ENCODE peak calls at places on chromosomes 2 and 18, in six cellular contexts. One of them, this sample, is unnamed.

GRCh38 chr2:207835805-207836204 is 66.1 kb upstream of the FZD5 start:
- DNase-seq in WTC11: no peak
- DNase-seq in GM23338: no peak
- DNase-seq in GM12878: no peak
- DNase-seq in H1: peak; percentile 24
- DNase-seq in K562: no peak
- DNase-seq in this sample: peak; percentile 67

GRCh38 chr2:10218036-10218435 is 84.7 kb upstream of the HPCAL1 start:
- DNase-seq in WTC11: no peak
- DNase-seq in GM23338: no peak
- DNase-seq in H1: no peak
- DNase-seq in GM12878: no peak
- DNase-seq in K562: no peak
- DNase-seq in this sample: no peak

GRCh38 chr2:63581266-63581961 is 6.9 kb downstream of the WDPCP start:
- DNase-seq in K562: no peak
- DNase-seq in WTC11: no peak
- DNase-seq in GM12878: no peak
- DNase-seq in GM23338: no peak
- DNase-seq in H1: no peak
- DNase-seq in this sample: no peak

GRCh38 chr2:138020432-138020831 is 56.2 kb downstream of the HNMT start:
- DNase-seq in H1: no peak
- DNase-seq in WTC11: no peak
- DNase-seq in K562: no peak
- DNase-seq in GM12878: no peak
- DNase-seq in GM23338: peak; percentile 9
- DNase-seq in this sample: no peak

GRCh38 chr2:230589497-230590015 is 123.1 kb upstream of the CAB39 start:
- DNase-seq in H1: no peak
- DNase-seq in GM12878: peak; percentile 98
- DNase-seq in GM23338: no peak
- DNase-seq in WTC11: no peak
- DNase-seq in K562: no peak
- DNase-seq in this sample: no peak

GRCh38 chr2:68828887-68829708 is 42.1 kb downstream of the BMP10 start:
- DNase-seq in H1: no peak
- DNase-seq in K562: peak; percentile 81
- DNase-seq in GM23338: peak; percentile 30
- DNase-seq in GM12878: no peak
- DNase-seq in WTC11: no peak
- DNase-seq in this sample: peak; percentile 41

GRCh38 chr2:126638781-126639180 is 17.2 kb upstream of the GYPC start:
- DNase-seq in WTC11: no peak
- DNase-seq in H1: peak; percentile 13
- DNase-seq in GM23338: no peak
- DNase-seq in K562: no peak
- DNase-seq in GM12878: no peak
- DNase-seq in this sample: no peak

GRCh38 chr2:170822292-170822884 is 5.7 kb downstream of the GAD1 start:
- DNase-seq in GM12878: no peak
- DNase-seq in GM23338: peak; percentile 62
- DNase-seq in H1: peak; percentile 82
- DNase-seq in WTC11: peak; percentile 69
- DNase-seq in K562: no peak
- DNase-seq in this sample: no peak

GRCh38 chr2:42386684-42387083 is 25.7 kb upstream of the COX7A2L start:
- DNase-seq in K562: peak; percentile 57
- DNase-seq in WTC11: no peak
- DNase-seq in H1: no peak
- DNase-seq in GM23338: peak; percentile 42
- DNase-seq in GM12878: no peak
- DNase-seq in this sample: peak; percentile 35

GRCh38 chr2:200603972-200604371 is 18.2 kb downstream of the AOX1 start:
- DNase-seq in GM12878: no peak
- DNase-seq in WTC11: no peak
- DNase-seq in GM23338: no peak
- DNase-seq in H1: no peak
- DNase-seq in K562: no peak
- DNase-seq in this sample: peak; percentile 90

GRCh38 chr2:168545439-168546082 is 89.5 kb downstream of the CERS6 start:
- DNase-seq in H1: no peak
- DNase-seq in GM12878: no peak
- DNase-seq in WTC11: no peak
- DNase-seq in GM23338: no peak
- DNase-seq in K562: no peak
- DNase-seq in this sample: no peak

GRCh38 chr2:136207030-136207623 is 89.2 kb upstream of the CXCR4 start:
- DNase-seq in GM12878: peak; percentile 68
- DNase-seq in K562: no peak
- DNase-seq in H1: no peak
- DNase-seq in WTC11: no peak
- DNase-seq in GM23338: no peak
- DNase-seq in this sample: no peak

GRCh38 chr18:76771132-76771824 is 51.1 kb upstream of the ZNF236 start:
- DNase-seq in GM23338: no peak
- DNase-seq in WTC11: no peak
- DNase-seq in GM12878: no peak
- DNase-seq in K562: no peak
- DNase-seq in H1: no peak
- DNase-seq in this sample: peak; percentile 73

GRCh38 chr18:79791141-79791972 is 6.4 kb upstream of the KCNG2 start:
- DNase-seq in K562: no peak
- DNase-seq in GM23338: no peak
- DNase-seq in H1: no peak
- DNase-seq in GM12878: no peak
- DNase-seq in WTC11: no peak
- DNase-seq in this sample: peak; percentile 95

GRCh38 chr2:230925879-230926765 is 1.1 kb upstream of the GPR55 start:
- DNase-seq in GM23338: no peak
- DNase-seq in GM12878: peak; percentile 70
- DNase-seq in WTC11: no peak
- DNase-seq in K562: no peak
- DNase-seq in H1: no peak
- DNase-seq in this sample: no peak

GRCh38 chr2:45849491-45850283 is 198.2 kb downstream of the PRKCE start:
- DNase-seq in K562: no peak
- DNase-seq in WTC11: no peak
- DNase-seq in H1: no peak
- DNase-seq in GM12878: no peak
- DNase-seq in GM23338: no peak
- DNase-seq in this sample: no peak

GRCh38 chr2:203330434-203330833 is 2.2 kb downstream of the ABI2 start:
- DNase-seq in GM12878: no peak
- DNase-seq in GM23338: no peak
- DNase-seq in WTC11: no peak
- DNase-seq in H1: no peak
- DNase-seq in K562: no peak
- DNase-seq in this sample: no peak

GRCh38 chr18:48542513-48543181 is 3.8 kb downstream of the CTIF start:
- DNase-seq in GM12878: no peak
- DNase-seq in H1: peak; percentile 53
- DNase-seq in GM23338: peak; percentile 50
- DNase-seq in K562: peak; percentile 14
- DNase-seq in WTC11: peak; percentile 30
- DNase-seq in this sample: no peak

GRCh38 chr2:73111300-73112025 is 1.3 kb downstream of the RAB11FIP5 start:
- DNase-seq in GM12878: no peak
- DNase-seq in K562: peak; percentile 45
- DNase-seq in H1: peak; percentile 72
- DNase-seq in WTC11: peak; percentile 61
- DNase-seq in GM23338: peak; percentile 81
- DNase-seq in this sample: peak; percentile 35

GRCh38 chr2:18645315-18645714 is 55.9 kb upstream of the NT5C1B start:
- DNase-seq in H1: no peak
- DNase-seq in GM23338: no peak
- DNase-seq in WTC11: no peak
- DNase-seq in K562: no peak
- DNase-seq in GM12878: no peak
- DNase-seq in this sample: no peak

GRCh38 chr2:86048383-86048701 is 57.3 kb downstream of the POLR1A start:
- DNase-seq in GM23338: no peak
- DNase-seq in GM12878: no peak
- DNase-seq in WTC11: no peak
- DNase-seq in H1: no peak
- DNase-seq in K562: no peak
- DNase-seq in this sample: no peak

GRCh38 chr2:40097691-40098376 is 318.8 kb upstream of the THUMPD2 start:
- DNase-seq in WTC11: no peak
- DNase-seq in GM12878: no peak
- DNase-seq in K562: no peak
- DNase-seq in GM23338: no peak
- DNase-seq in H1: no peak
- DNase-seq in this sample: no peak

GRCh38 chr2:195533771-195534642 is 123.0 kb upstream of the SLC39A10 start:
- DNase-seq in H1: no peak
- DNase-seq in K562: no peak
- DNase-seq in GM23338: peak; percentile 11
- DNase-seq in GM12878: no peak
- DNase-seq in WTC11: no peak
- DNase-seq in this sample: no peak

GRCh38 chr2:231684314-231685223 is 23.8 kb upstream of the PTMA start:
- DNase-seq in GM23338: no peak
- DNase-seq in WTC11: no peak
- DNase-seq in GM12878: no peak
- DNase-seq in H1: no peak
- DNase-seq in K562: no peak
- DNase-seq in this sample: no peak

GRCh38 chr2:75310915-75311314 is 111.6 kb upstream of the TACR1 start:
- DNase-seq in GM23338: no peak
- DNase-seq in WTC11: no peak
- DNase-seq in GM12878: no peak
- DNase-seq in H1: no peak
- DNase-seq in K562: no peak
- DNase-seq in this sample: no peak

GRCh38 chr2:235533616-235534385 is 40.0 kb downstream of the AGAP1 start:
- DNase-seq in GM12878: no peak
- DNase-seq in H1: no peak
- DNase-seq in K562: no peak
- DNase-seq in WTC11: no peak
- DNase-seq in GM23338: no peak
- DNase-seq in this sample: no peak

GRCh38 chr2:152920846-152921245 is 202.4 kb downstream of the ARL6IP6 start:
- DNase-seq in GM23338: no peak
- DNase-seq in GM12878: no peak
- DNase-seq in WTC11: no peak
- DNase-seq in K562: no peak
- DNase-seq in H1: no peak
- DNase-seq in this sample: no peak

GRCh38 chr2:142041105-142041504 is 89.7 kb downstream of the LRP1B start:
- DNase-seq in H1: no peak
- DNase-seq in GM23338: no peak
- DNase-seq in WTC11: no peak
- DNase-seq in GM12878: no peak
- DNase-seq in K562: no peak
- DNase-seq in this sample: no peak

GRCh38 chr2:235066895-235067294 is 115.1 kb downstream of the SH3BP4 start:
- DNase-seq in GM23338: no peak
- DNase-seq in GM12878: no peak
- DNase-seq in H1: no peak
- DNase-seq in WTC11: no peak
- DNase-seq in K562: no peak
- DNase-seq in this sample: no peak

GRCh38 chr18:76656925-76657324 is 161.9 kb upstream of the ZNF516 start:
- DNase-seq in GM23338: no peak
- DNase-seq in H1: no peak
- DNase-seq in WTC11: no peak
- DNase-seq in GM12878: no peak
- DNase-seq in K562: no peak
- DNase-seq in this sample: no peak

GRCh38 chr2:230417436-230417835 is 1.4 kb downstream of the SP100 start:
- DNase-seq in GM12878: no peak
- DNase-seq in H1: no peak
- DNase-seq in GM23338: no peak
- DNase-seq in WTC11: no peak
- DNase-seq in K562: no peak
- DNase-seq in this sample: no peak

GRCh38 chr18:59249186-59249774 is 24.0 kb downstream of the RAX start:
- DNase-seq in GM23338: peak; percentile 83
- DNase-seq in WTC11: peak; percentile 62
- DNase-seq in K562: peak; percentile 21
- DNase-seq in H1: peak; percentile 66
- DNase-seq in GM12878: no peak
- DNase-seq in this sample: peak; percentile 58
- TF ChIP-seq CREB1 in GM23338: no peak
- TF ChIP-seq CREB1 in WTC11: no peak
- TF ChIP-seq CREB1 in K562: no peak
- TF ChIP-seq CREB1 in H1: no peak
- TF ChIP-seq CREB1 in GM12878: no peak
- TF ChIP-seq CREB1 in this sample: no peak

GRCh38 chr18:47490882-47491281 is 239.4 kb upstream of the SKOR2 start:
- DNase-seq in GM12878: no peak
- DNase-seq in K562: no peak
- DNase-seq in WTC11: no peak
- DNase-seq in GM23338: no peak
- DNase-seq in H1: no peak
- DNase-seq in this sample: no peak
- TF ChIP-seq CREB1 in GM12878: no peak
- TF ChIP-seq CREB1 in K562: no peak
- TF ChIP-seq CREB1 in WTC11: no peak
- TF ChIP-seq CREB1 in GM23338: no peak
- TF ChIP-seq CREB1 in H1: no peak
- TF ChIP-seq CREB1 in this sample: no peak

GRCh38 chr2:165959371-165959770 is 5.8 kb upstream of the TTC21B start:
- DNase-seq in GM12878: no peak
- DNase-seq in H1: no peak
- DNase-seq in K562: no peak
- DNase-seq in WTC11: no peak
- DNase-seq in GM23338: no peak
- DNase-seq in this sample: no peak

GRCh38 chr2:165953655-165954606 is at the start of gene TTC21B:
- DNase-seq in WTC11: peak; percentile 95
- DNase-seq in GM12878: peak; percentile 64
- DNase-seq in H1: peak; percentile 94
- DNase-seq in K562: peak; percentile 96
- DNase-seq in GM23338: peak; percentile 97
- DNase-seq in this sample: peak; percentile 93

GRCh38 chr2:165958313-165958712 is 4.7 kb upstream of the TTC21B start:
- DNase-seq in H1: no peak
- DNase-seq in GM23338: no peak
- DNase-seq in WTC11: no peak
- DNase-seq in K562: no peak
- DNase-seq in GM12878: no peak
- DNase-seq in this sample: no peak

GRCh38 chr2:165953306-165953654 is 296 bp downstream of the TTC21B start:
- DNase-seq in K562: no peak
- DNase-seq in WTC11: no peak
- DNase-seq in GM12878: no peak
- DNase-seq in H1: no peak
- DNase-seq in GM23338: no peak
- DNase-seq in this sample: peak; percentile 54

GRCh38 chr2:165957030-165957675 is 3.6 kb upstream of the TTC21B start:
- DNase-seq in GM12878: no peak
- DNase-seq in K562: no peak
- DNase-seq in GM23338: no peak
- DNase-seq in WTC11: no peak
- DNase-seq in H1: no peak
- DNase-seq in this sample: no peak
- TF ChIP-seq CREB1 in GM12878: no peak
- TF ChIP-seq CREB1 in K562: no peak
- TF ChIP-seq CREB1 in GM23338: no peak
- TF ChIP-seq CREB1 in WTC11: no peak
- TF ChIP-seq CREB1 in H1: no peak
- TF ChIP-seq CREB1 in this sample: no peak

GRCh38 chr2:70002241-70002896 is 40.9 kb upstream of the ASPRV1 start:
- DNase-seq in GM23338: no peak
- DNase-seq in K562: no peak
- DNase-seq in WTC11: no peak
- DNase-seq in GM12878: no peak
- DNase-seq in H1: peak; percentile 35
- DNase-seq in this sample: no peak
- TF ChIP-seq CREB1 in GM23338: no peak
- TF ChIP-seq CREB1 in K562: no peak
- TF ChIP-seq CREB1 in WTC11: no peak
- TF ChIP-seq CREB1 in GM12878: no peak
- TF ChIP-seq CREB1 in H1: no peak
- TF ChIP-seq CREB1 in this sample: no peak

This sample was measured in HepG2.